ENCODE peak calls at places on chromosomes 2 and 18, in seven cellular contexts. One of them, this sample, is unnamed. For H3K4me1 and H3K36me3, the result is how much of the 10 kb centered on the place peaks cover.

GRCh38 chr2:200089040-200089755 is 133.8 kb downstream of the MAIP1 start:
- DNase-seq in upper lobe of left lung: no peak
- DNase-seq in CD8-positive, alpha-beta memory T cell: no peak
- DNase-seq in endodermal cell: no peak
- DNase-seq in tibial artery: no peak
- DNase-seq in neuronal stem cell: no peak
- DNase-seq in GM23338: peak
- DNase-seq in this sample: no peak

GRCh38 chr2:14967739-14968138 is 335.2 kb downstream of the LRATD1 start:
- DNase-seq in upper lobe of left lung: no peak
- DNase-seq in CD8-positive, alpha-beta memory T cell: no peak
- DNase-seq in endodermal cell: no peak
- DNase-seq in tibial artery: no peak
- DNase-seq in neuronal stem cell: no peak
- DNase-seq in GM23338: peak
- DNase-seq in this sample: no peak

GRCh38 chr2:190987938-190988337 is 26.0 kb downstream of the STAT1 start:
- DNase-seq in upper lobe of left lung: no peak
- DNase-seq in CD8-positive, alpha-beta memory T cell: no peak
- DNase-seq in endodermal cell: no peak
- DNase-seq in tibial artery: no peak
- DNase-seq in neuronal stem cell: no peak
- DNase-seq in GM23338: no peak
- DNase-seq in this sample: no peak

GRCh38 chr18:69659142-69659651 is 258.5 kb downstream of the DOK6 start:
- DNase-seq in upper lobe of left lung: no peak
- DNase-seq in CD8-positive, alpha-beta memory T cell: no peak
- DNase-seq in endodermal cell: no peak
- DNase-seq in tibial artery: no peak
- DNase-seq in neuronal stem cell: no peak
- DNase-seq in GM23338: no peak
- DNase-seq in this sample: no peak

GRCh38 chr2:34261701-34262100 is 662.6 kb upstream of the FAM98A start:
- DNase-seq in upper lobe of left lung: no peak
- DNase-seq in CD8-positive, alpha-beta memory T cell: no peak
- DNase-seq in endodermal cell: peak
- DNase-seq in tibial artery: no peak
- DNase-seq in neuronal stem cell: no peak
- DNase-seq in GM23338: peak
- DNase-seq in this sample: no peak

GRCh38 chr18:48711651-48712486 is 173.0 kb downstream of the CTIF start:
- DNase-seq in upper lobe of left lung: no peak
- DNase-seq in CD8-positive, alpha-beta memory T cell: no peak
- DNase-seq in endodermal cell: peak
- DNase-seq in tibial artery: no peak
- DNase-seq in neuronal stem cell: peak
- DNase-seq in GM23338: peak
- DNase-seq in this sample: peak

GRCh38 chr2:216151313-216152030 is 42.3 kb downstream of the XRCC5 start:
- DNase-seq in upper lobe of left lung: no peak
- DNase-seq in CD8-positive, alpha-beta memory T cell: no peak
- DNase-seq in endodermal cell: no peak
- DNase-seq in tibial artery: no peak
- DNase-seq in neuronal stem cell: no peak
- DNase-seq in GM23338: no peak
- DNase-seq in this sample: no peak

GRCh38 chr18:49813321-49814146 is at the start of gene ACAA2:
- DNase-seq in upper lobe of left lung: peak
- DNase-seq in CD8-positive, alpha-beta memory T cell: peak
- DNase-seq in endodermal cell: peak
- DNase-seq in tibial artery: peak
- DNase-seq in neuronal stem cell: peak
- DNase-seq in GM23338: peak
- DNase-seq in this sample: peak

GRCh38 chr18:7155887-7156286 is 38.3 kb upstream of the LAMA1 start:
- DNase-seq in upper lobe of left lung: no peak
- DNase-seq in CD8-positive, alpha-beta memory T cell: no peak
- DNase-seq in endodermal cell: no peak
- DNase-seq in tibial artery: no peak
- DNase-seq in neuronal stem cell: no peak
- DNase-seq in GM23338: no peak
- DNase-seq in this sample: no peak

GRCh38 chr2:63055510-63056308 is 5.1 kb downstream of the OTX1 start:
- DNase-seq in upper lobe of left lung: no peak
- DNase-seq in CD8-positive, alpha-beta memory T cell: no peak
- DNase-seq in endodermal cell: peak
- DNase-seq in tibial artery: peak
- DNase-seq in neuronal stem cell: peak
- DNase-seq in GM23338: peak
- DNase-seq in this sample: no peak

GRCh38 chr2:181459646-181460045 is 2.5 kb downstream of the ITGA4 start:
- DNase-seq in upper lobe of left lung: no peak
- DNase-seq in CD8-positive, alpha-beta memory T cell: no peak
- DNase-seq in endodermal cell: no peak
- DNase-seq in tibial artery: no peak
- DNase-seq in neuronal stem cell: no peak
- DNase-seq in GM23338: no peak
- DNase-seq in this sample: no peak

GRCh38 chr18:13614701-13615288 is 111.6 kb downstream of the FAM210A start:
- DNase-seq in upper lobe of left lung: no peak
- DNase-seq in CD8-positive, alpha-beta memory T cell: peak
- DNase-seq in endodermal cell: no peak
- DNase-seq in tibial artery: no peak
- DNase-seq in neuronal stem cell: no peak
- DNase-seq in GM23338: no peak
- DNase-seq in this sample: peak

GRCh38 chr2:12222561-12222960 is 476.1 kb downstream of the LPIN1 start:
- DNase-seq in upper lobe of left lung: no peak
- DNase-seq in CD8-positive, alpha-beta memory T cell: no peak
- DNase-seq in endodermal cell: no peak
- DNase-seq in tibial artery: no peak
- DNase-seq in neuronal stem cell: no peak
- DNase-seq in GM23338: no peak
- DNase-seq in this sample: no peak

GRCh38 chr2:12221583-12221982 is 475.2 kb downstream of the LPIN1 start:
- DNase-seq in upper lobe of left lung: no peak
- DNase-seq in CD8-positive, alpha-beta memory T cell: no peak
- DNase-seq in endodermal cell: no peak
- DNase-seq in tibial artery: no peak
- DNase-seq in neuronal stem cell: no peak
- DNase-seq in GM23338: no peak
- DNase-seq in this sample: no peak

GRCh38 chr2:12213222-12213621 is 466.8 kb downstream of the LPIN1 start:
- DNase-seq in upper lobe of left lung: no peak
- DNase-seq in CD8-positive, alpha-beta memory T cell: no peak
- DNase-seq in endodermal cell: no peak
- DNase-seq in tibial artery: no peak
- DNase-seq in neuronal stem cell: no peak
- DNase-seq in GM23338: no peak
- DNase-seq in this sample: no peak

GRCh38 chr2:12219761-12220160 is 473.3 kb downstream of the LPIN1 start:
- DNase-seq in upper lobe of left lung: no peak
- DNase-seq in CD8-positive, alpha-beta memory T cell: peak
- DNase-seq in endodermal cell: no peak
- DNase-seq in tibial artery: no peak
- DNase-seq in neuronal stem cell: no peak
- DNase-seq in GM23338: no peak
- DNase-seq in this sample: no peak

DNA sequence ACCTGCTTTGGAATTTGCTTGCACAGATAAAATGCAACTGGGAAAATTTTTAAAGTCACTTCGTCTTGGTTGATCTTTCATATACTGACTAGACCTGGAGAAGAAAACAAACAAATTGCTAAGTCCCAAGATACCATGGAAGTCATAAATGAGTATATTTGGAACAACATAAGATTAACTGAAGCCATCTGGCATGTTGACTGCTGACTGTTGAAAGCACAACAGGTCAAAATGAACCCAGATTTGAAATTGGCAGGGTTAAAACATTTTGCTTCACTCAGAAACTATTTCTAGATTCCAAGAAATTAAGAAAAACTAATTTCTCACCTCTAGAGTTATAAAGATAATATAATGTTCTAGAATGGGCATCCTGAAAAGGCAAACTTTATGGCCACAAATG is 470.8 kb downstream of the LPIN1 start:
- DNase-seq in upper lobe of left lung: no peak
- DNase-seq in CD8-positive, alpha-beta memory T cell: no peak
- DNase-seq in endodermal cell: no peak
- DNase-seq in tibial artery: no peak
- DNase-seq in neuronal stem cell: no peak
- DNase-seq in GM23338: no peak
- DNase-seq in this sample: no peak
- H3K4me3 ChIP-seq in upper lobe of left lung: no peak
- H3K4me3 ChIP-seq in CD8-positive, alpha-beta memory T cell: no peak
- H3K4me3 ChIP-seq in endodermal cell: no peak
- H3K4me3 ChIP-seq in tibial artery: no peak
- H3K4me3 ChIP-seq in neuronal stem cell: no peak
- H3K4me3 ChIP-seq in GM23338: no peak
- H3K4me3 ChIP-seq in this sample: no peak

DNA sequence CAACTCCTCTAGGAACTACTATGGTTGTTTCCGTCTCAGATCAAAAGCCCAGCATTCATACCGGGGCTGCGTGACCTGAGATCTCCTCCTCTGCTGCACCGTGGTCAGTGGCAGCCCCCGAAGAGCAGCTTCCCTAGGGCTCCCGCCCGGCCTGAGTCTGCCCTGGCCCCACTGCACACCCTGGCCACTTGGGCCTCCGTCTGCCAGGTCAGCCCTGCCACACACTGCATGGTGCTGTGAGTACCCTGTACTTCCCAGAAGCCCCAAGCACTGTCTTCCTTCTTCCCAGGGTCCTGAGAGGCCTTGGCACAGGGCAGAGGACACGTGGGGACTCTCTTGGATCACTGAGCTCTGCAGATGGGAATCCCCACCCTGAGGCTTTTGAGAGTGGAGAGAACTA is 81.5 kb upstream of the GPC1 start:
- DNase-seq in upper lobe of left lung: no peak
- DNase-seq in CD8-positive, alpha-beta memory T cell: no peak
- DNase-seq in endodermal cell: no peak
- DNase-seq in tibial artery: no peak
- DNase-seq in neuronal stem cell: no peak
- DNase-seq in GM23338: no peak
- DNase-seq in this sample: no peak
- H3K4me1 ChIP-seq in upper lobe of left lung: under half
- H3K4me1 ChIP-seq in CD8-positive, alpha-beta memory T cell: under half
- H3K4me1 ChIP-seq in endodermal cell: under half
- H3K4me1 ChIP-seq in tibial artery: under half
- H3K4me1 ChIP-seq in neuronal stem cell: under half
- H3K4me1 ChIP-seq in GM23338: under half
- H3K4me1 ChIP-seq in this sample: under half

GRCh38 chr2:236577481-236578410 is 8.1 kb downstream of the ACKR3 start:
- DNase-seq in upper lobe of left lung: no peak
- DNase-seq in CD8-positive, alpha-beta memory T cell: no peak
- DNase-seq in endodermal cell: no peak
- DNase-seq in tibial artery: peak
- DNase-seq in neuronal stem cell: no peak
- DNase-seq in GM23338: no peak
- DNase-seq in this sample: peak

GRCh38 chr2:236576978-236577377 is 7.4 kb downstream of the ACKR3 start:
- DNase-seq in upper lobe of left lung: no peak
- DNase-seq in CD8-positive, alpha-beta memory T cell: no peak
- DNase-seq in endodermal cell: no peak
- DNase-seq in tibial artery: no peak
- DNase-seq in neuronal stem cell: no peak
- DNase-seq in GM23338: no peak
- DNase-seq in this sample: no peak

GRCh38 chr2:236578980-236579745 is 9.5 kb downstream of the ACKR3 start:
- DNase-seq in upper lobe of left lung: no peak
- DNase-seq in CD8-positive, alpha-beta memory T cell: no peak
- DNase-seq in endodermal cell: no peak
- DNase-seq in tibial artery: no peak
- DNase-seq in neuronal stem cell: no peak
- DNase-seq in GM23338: peak
- DNase-seq in this sample: no peak

GRCh38 chr2:236579746-236580315 is 10.2 kb downstream of the ACKR3 start:
- DNase-seq in upper lobe of left lung: no peak
- DNase-seq in CD8-positive, alpha-beta memory T cell: no peak
- DNase-seq in endodermal cell: no peak
- DNase-seq in tibial artery: peak
- DNase-seq in neuronal stem cell: no peak
- DNase-seq in GM23338: no peak
- DNase-seq in this sample: no peak

DNA sequence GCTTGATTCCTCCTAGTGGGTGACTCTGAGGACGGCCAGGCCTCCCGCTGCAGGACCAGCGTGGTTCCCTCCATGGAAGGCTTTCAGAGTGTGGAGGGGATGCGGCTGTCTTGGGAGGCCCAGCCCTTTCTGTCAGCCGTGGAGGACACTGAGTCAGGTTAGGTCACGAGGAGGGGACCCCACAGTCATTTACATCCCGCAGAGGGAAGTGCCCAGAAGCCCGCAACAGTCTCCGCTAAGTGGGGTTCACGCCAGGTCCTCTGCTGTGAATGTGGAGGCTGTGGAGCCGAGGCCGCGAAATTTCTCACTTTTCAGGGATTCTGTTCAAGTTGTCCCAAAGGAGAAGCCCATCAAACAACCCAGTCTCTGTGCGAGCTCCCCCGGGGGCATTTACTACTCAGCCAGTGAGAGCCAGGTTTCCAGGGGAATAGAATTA is 8.8 kb downstream of the ACKR3 start:
- DNase-seq in upper lobe of left lung: no peak
- DNase-seq in CD8-positive, alpha-beta memory T cell: no peak
- DNase-seq in endodermal cell: no peak
- DNase-seq in tibial artery: no peak
- DNase-seq in neuronal stem cell: no peak
- DNase-seq in GM23338: no peak
- DNase-seq in this sample: no peak
- H3K36me3 ChIP-seq in upper lobe of left lung: under half
- H3K36me3 ChIP-seq in CD8-positive, alpha-beta memory T cell: under half
- H3K36me3 ChIP-seq in endodermal cell: half or more
- H3K36me3 ChIP-seq in tibial artery: under half
- H3K36me3 ChIP-seq in neuronal stem cell: under half
- H3K36me3 ChIP-seq in GM23338: under half
- H3K36me3 ChIP-seq in this sample: under half

DNA sequence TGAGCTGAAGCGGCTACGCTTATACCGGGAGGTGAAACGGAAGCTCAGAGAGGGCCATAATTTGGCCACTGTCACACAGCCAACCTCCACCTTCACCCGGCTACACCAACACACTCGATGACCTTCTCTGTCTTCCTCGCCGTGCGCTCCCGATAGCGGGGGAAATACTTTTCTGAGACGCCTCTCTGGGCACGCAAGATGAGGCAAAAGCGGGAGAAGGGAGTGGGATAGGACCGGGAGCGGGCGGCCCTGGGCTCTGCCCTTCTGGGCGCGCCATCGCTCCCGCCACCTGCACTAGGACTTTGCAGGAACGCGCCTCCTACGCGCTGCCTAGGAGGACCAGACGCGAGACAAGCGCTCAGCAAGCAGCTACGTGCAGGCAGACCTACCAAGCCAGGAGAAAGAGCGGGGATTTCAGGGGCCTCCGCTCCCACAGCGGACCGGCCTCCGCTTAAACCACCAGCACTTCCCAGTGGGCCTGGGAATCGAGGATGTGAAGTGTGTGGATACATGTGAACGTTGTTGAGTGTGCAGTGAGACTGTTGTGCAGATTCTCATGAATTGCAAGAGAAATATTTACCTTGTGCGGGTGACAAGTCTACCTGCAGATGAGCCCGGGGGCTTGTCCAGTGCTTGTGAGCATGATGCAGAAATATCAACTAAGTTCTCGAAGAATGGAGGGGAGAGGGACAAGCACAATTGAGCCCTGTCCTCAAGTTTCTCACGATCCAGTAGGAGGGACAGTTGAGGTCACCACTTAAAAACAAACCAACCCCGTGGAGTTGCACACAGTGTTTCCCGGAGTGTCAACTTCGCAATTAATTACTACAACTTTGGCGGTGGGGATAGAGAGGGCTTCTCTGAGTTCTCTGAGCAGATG is 11.5 kb downstream of the SIX3 start:
- DNase-seq in upper lobe of left lung: no peak
- DNase-seq in CD8-positive, alpha-beta memory T cell: no peak
- DNase-seq in endodermal cell: peak
- DNase-seq in tibial artery: no peak
- DNase-seq in neuronal stem cell: no peak
- DNase-seq in GM23338: peak
- DNase-seq in this sample: no peak
- H3K4me3 ChIP-seq in upper lobe of left lung: peak
- H3K4me3 ChIP-seq in CD8-positive, alpha-beta memory T cell: no peak
- H3K4me3 ChIP-seq in endodermal cell: peak
- H3K4me3 ChIP-seq in tibial artery: peak
- H3K4me3 ChIP-seq in neuronal stem cell: peak
- H3K4me3 ChIP-seq in GM23338: peak
- H3K4me3 ChIP-seq in this sample: peak